ENCODE peak calls at places on chromosomes 7 and 10, in seven cellular contexts. One of them, this sample, is unnamed.

GRCh38 chr10:130844264-130844761 is 467.2 kb downstream of the TCERG1L start:
- DNase-seq in T-helper 2 cell: no peak
- DNase-seq in A549: no peak
- DNase-seq in stimulated activated CD4-positive, alpha-beta T cell treated with anti-CD3 and anti-CD28 coated beads, Interleukin-4, amount 100 ng/mL, for 4 hours: no peak
- DNase-seq in EH: no peak
- DNase-seq in posterior cingulate gyrus: no peak
- DNase-seq in GM12865: no peak
- DNase-seq in this sample: no peak

GRCh38 chr10:86209726-86210125 is 156.9 kb downstream of the GRID1 start:
- DNase-seq in T-helper 2 cell: no peak
- DNase-seq in A549: no peak
- DNase-seq in stimulated activated CD4-positive, alpha-beta T cell treated with anti-CD3 and anti-CD28 coated beads, Interleukin-4, amount 100 ng/mL, for 4 hours: no peak
- DNase-seq in EH: no peak
- DNase-seq in posterior cingulate gyrus: no peak
- DNase-seq in GM12865: no peak
- DNase-seq in this sample: no peak

GRCh38 chr7:156474241-156474743 is 166.3 kb upstream of the RNF32 start:
- DNase-seq in T-helper 2 cell: peak
- DNase-seq in A549: peak
- DNase-seq in stimulated activated CD4-positive, alpha-beta T cell treated with anti-CD3 and anti-CD28 coated beads, Interleukin-4, amount 100 ng/mL, for 4 hours: no peak
- DNase-seq in EH: no peak
- DNase-seq in posterior cingulate gyrus: no peak
- DNase-seq in GM12865: peak
- DNase-seq in this sample: no peak

GRCh38 chr10:13349776-13350274 is 1.7 kb upstream of the SEPHS1 start:
- DNase-seq in T-helper 2 cell: peak
- DNase-seq in A549: no peak
- DNase-seq in stimulated activated CD4-positive, alpha-beta T cell treated with anti-CD3 and anti-CD28 coated beads, Interleukin-4, amount 100 ng/mL, for 4 hours: peak
- DNase-seq in EH: peak
- DNase-seq in posterior cingulate gyrus: no peak
- DNase-seq in GM12865: peak
- DNase-seq in this sample: no peak

GRCh38 chr7:131741446-131741845 is 185.0 kb upstream of the PODXL start:
- DNase-seq in T-helper 2 cell: no peak
- DNase-seq in A549: no peak
- DNase-seq in stimulated activated CD4-positive, alpha-beta T cell treated with anti-CD3 and anti-CD28 coated beads, Interleukin-4, amount 100 ng/mL, for 4 hours: no peak
- DNase-seq in EH: no peak
- DNase-seq in posterior cingulate gyrus: no peak
- DNase-seq in GM12865: no peak
- DNase-seq in this sample: no peak

GRCh38 chr7:102933763-102934162 is 21.0 kb downstream of the LRRC17 start:
- DNase-seq in T-helper 2 cell: no peak
- DNase-seq in A549: no peak
- DNase-seq in stimulated activated CD4-positive, alpha-beta T cell treated with anti-CD3 and anti-CD28 coated beads, Interleukin-4, amount 100 ng/mL, for 4 hours: no peak
- DNase-seq in EH: peak
- DNase-seq in posterior cingulate gyrus: peak
- DNase-seq in GM12865: no peak
- DNase-seq in this sample: no peak

GRCh38 chr7:93189235-93189634 is 37.0 kb downstream of the HEPACAM2 start:
- DNase-seq in T-helper 2 cell: no peak
- DNase-seq in A549: no peak
- DNase-seq in stimulated activated CD4-positive, alpha-beta T cell treated with anti-CD3 and anti-CD28 coated beads, Interleukin-4, amount 100 ng/mL, for 4 hours: no peak
- DNase-seq in EH: no peak
- DNase-seq in posterior cingulate gyrus: no peak
- DNase-seq in GM12865: no peak
- DNase-seq in this sample: no peak

GRCh38 chr10:12214763-12215218 is 18.8 kb downstream of the CDC123 start:
- DNase-seq in T-helper 2 cell: peak
- DNase-seq in A549: peak
- DNase-seq in stimulated activated CD4-positive, alpha-beta T cell treated with anti-CD3 and anti-CD28 coated beads, Interleukin-4, amount 100 ng/mL, for 4 hours: no peak
- DNase-seq in EH: peak
- DNase-seq in posterior cingulate gyrus: no peak
- DNase-seq in GM12865: peak
- DNase-seq in this sample: no peak

GRCh38 chr10:83934062-83934461 is 205.2 kb upstream of the GHITM start:
- DNase-seq in T-helper 2 cell: no peak
- DNase-seq in A549: no peak
- DNase-seq in stimulated activated CD4-positive, alpha-beta T cell treated with anti-CD3 and anti-CD28 coated beads, Interleukin-4, amount 100 ng/mL, for 4 hours: no peak
- DNase-seq in EH: no peak
- DNase-seq in posterior cingulate gyrus: no peak
- DNase-seq in GM12865: no peak
- DNase-seq in this sample: no peak

GRCh38 chr10:103716206-103717160 is 138.9 kb downstream of the SH3PXD2A start:
- DNase-seq in T-helper 2 cell: no peak
- DNase-seq in A549: no peak
- DNase-seq in stimulated activated CD4-positive, alpha-beta T cell treated with anti-CD3 and anti-CD28 coated beads, Interleukin-4, amount 100 ng/mL, for 4 hours: no peak
- DNase-seq in EH: peak
- DNase-seq in posterior cingulate gyrus: peak
- DNase-seq in GM12865: no peak
- DNase-seq in this sample: no peak

GRCh38 chr10:45354261-45354660 is 19.8 kb upstream of the ALOX5 start:
- DNase-seq in T-helper 2 cell: no peak
- DNase-seq in A549: no peak
- DNase-seq in stimulated activated CD4-positive, alpha-beta T cell treated with anti-CD3 and anti-CD28 coated beads, Interleukin-4, amount 100 ng/mL, for 4 hours: no peak
- DNase-seq in EH: peak
- DNase-seq in posterior cingulate gyrus: peak
- DNase-seq in GM12865: peak
- DNase-seq in this sample: no peak

GRCh38 chr10:27504897-27505457 is 873 bp downstream of the RAB18 start:
- DNase-seq in T-helper 2 cell: peak
- DNase-seq in A549: no peak
- DNase-seq in stimulated activated CD4-positive, alpha-beta T cell treated with anti-CD3 and anti-CD28 coated beads, Interleukin-4, amount 100 ng/mL, for 4 hours: no peak
- DNase-seq in EH: peak
- DNase-seq in posterior cingulate gyrus: no peak
- DNase-seq in GM12865: no peak
- DNase-seq in this sample: no peak

GRCh38 chr10:91883549-91884542 is 25.4 kb downstream of the FGFBP3 start:
- DNase-seq in T-helper 2 cell: no peak
- DNase-seq in A549: no peak
- DNase-seq in stimulated activated CD4-positive, alpha-beta T cell treated with anti-CD3 and anti-CD28 coated beads, Interleukin-4, amount 100 ng/mL, for 4 hours: no peak
- DNase-seq in EH: peak
- DNase-seq in posterior cingulate gyrus: no peak
- DNase-seq in GM12865: no peak
- DNase-seq in this sample: no peak

GRCh38 chr7:836429-836828 is 4.2 kb downstream of the SUN1 start:
- DNase-seq in T-helper 2 cell: no peak
- DNase-seq in A549: peak
- DNase-seq in stimulated activated CD4-positive, alpha-beta T cell treated with anti-CD3 and anti-CD28 coated beads, Interleukin-4, amount 100 ng/mL, for 4 hours: no peak
- DNase-seq in EH: peak
- DNase-seq in posterior cingulate gyrus: no peak
- DNase-seq in GM12865: no peak
- DNase-seq in this sample: no peak

GRCh38 chr10:91635401-91636400 is 2.8 kb upstream of the PPP1R3C start:
- DNase-seq in T-helper 2 cell: peak
- DNase-seq in A549: peak
- DNase-seq in stimulated activated CD4-positive, alpha-beta T cell treated with anti-CD3 and anti-CD28 coated beads, Interleukin-4, amount 100 ng/mL, for 4 hours: peak
- DNase-seq in EH: peak
- DNase-seq in posterior cingulate gyrus: peak
- DNase-seq in GM12865: peak
- DNase-seq in this sample: no peak

GRCh38 chr7:16801111-16801542 is 3.7 kb downstream of the AGR2 start:
- DNase-seq in T-helper 2 cell: peak
- DNase-seq in A549: peak
- DNase-seq in stimulated activated CD4-positive, alpha-beta T cell treated with anti-CD3 and anti-CD28 coated beads, Interleukin-4, amount 100 ng/mL, for 4 hours: no peak
- DNase-seq in EH: peak
- DNase-seq in posterior cingulate gyrus: no peak
- DNase-seq in GM12865: peak
- DNase-seq in this sample: no peak

This sample was measured in vagina.